ENCODE peak calls at places on chromosomes 12 and 14, in eight cellular contexts. T is activated naive CD4-positive, alpha-beta T cell treated with anti-CD3 and anti-CD28 coated beads, Interleukin-2, amount 10 ng/mL, durations not matched to agents 7 days and 5 days; J is G401; D is ELF-1; P is tibial artery; E is AG08395; Z is RWPE1; C is HCT116. M is an unnamed sample.

GRCh38 chr14:52355016-52355430 is 40.9 kb downstream of the PTGER2 start:
- DNase-seq in E (peak; percentile 73), C (no peak), J (no peak), T (no peak), Z (peak; percentile 60), P (no peak), D (no peak), M (peak; percentile 88)

GRCh38 chr12:121990692-121991603 is 30.7 kb upstream of the BCL7A start:
- DNase-seq in C (no peak), J (no peak), Z (no peak), P (no peak), T (no peak), D (peak; percentile 24), E (peak; percentile 54), M (peak; percentile 24)

GRCh38 chr12:122614839-122615238 is 87.8 kb downstream of the KNTC1 start:
- DNase-seq in T (no peak), C (no peak), Z (no peak), D (no peak), E (no peak), P (no peak), J (no peak), M (no peak)

GRCh38 chr12:3083241-3083921 is 6.2 kb downstream of the TSPAN9 start:
- DNase-seq in C (no peak), E (no peak), T (no peak), Z (no peak), J (no peak), D (no peak), P (no peak), M (no peak)

GRCh38 chr12:57985685-57986084 is 44.3 kb downstream of the ATP23 start:
- DNase-seq in D (no peak), C (no peak), J (no peak), P (no peak), T (no peak), E (no peak), Z (no peak), M (no peak)

GRCh38 chr12:54579696-54580333 is 8.6 kb downstream of the PPP1R1A start:
- DNase-seq in P (peak; percentile 88), C (peak; percentile 55), E (peak; percentile 90), J (peak; percentile 74), T (peak; percentile 87), D (peak; percentile 94), Z (peak; percentile 73), M (peak; percentile 39)

GRCh38 chr12:81288651-81289050 is 210.8 kb downstream of the ACSS3 start:
- DNase-seq in D (no peak), E (no peak), Z (no peak), T (no peak), C (no peak), J (no peak), P (no peak), M (no peak)

GRCh38 chr12:76450690-76451089 is 102.5 kb upstream of the BBS10 start:
- DNase-seq in P (no peak), C (peak; percentile 74), E (peak; percentile 42), D (peak; percentile 6), J (no peak), Z (peak; percentile 78), T (no peak), M (peak; percentile 53)